ENCODE peak calls at places on chromosomes 7 and 10, in four cellular contexts. M is K562, D is HCT116, Q is GM12878. Z is an unnamed sample.

GRCh38 chr7:38855867-38856266 is 53.1 kb downstream of the VPS41 start:
- DNase-seq in M (no peak), D (no peak), Q (no peak), Z (no peak)

GRCh38 chr7:146496657-146497056 is 380.1 kb downstream of the CNTNAP2 start:
- DNase-seq in M (no peak), D (no peak), Q (no peak), Z (no peak)

GRCh38 chr7:97013025-97013424 is 7.7 kb downstream of the DLX6 start:
- DNase-seq in M (no peak), D (no peak), Q (no peak), Z (no peak)

GRCh38 chr7:149878523-149878921 is 4.8 kb downstream of the ATP6V0E2 start:
- DNase-seq in M (no peak), D (no peak), Q (no peak), Z (no peak)

GRCh38 chr10:126059101-126059826 is 162.9 kb downstream of the FANK1 start:
- DNase-seq in M (no peak), D (no peak), Q (no peak), Z (no peak)

GRCh38 chr10:43041422-43042342 is 35.2 kb upstream of the RET start:
- DNase-seq in M (no peak), D (no peak), Q (no peak), Z (no peak)

GRCh38 chr7:142331941-142332340 is 74.1 kb upstream of the PRSS58 start:
- DNase-seq in M (no peak), D (no peak), Q (no peak), Z (no peak)

GRCh38 chr7:142696456-142697179 is 52.7 kb upstream of the PRSS1 start:
- DNase-seq in M (no peak), D (no peak), Q (no peak), Z (no peak)

GRCh38 chr10:99457808-99458207 is 27.4 kb upstream of the GOT1 start:
- DNase-seq in M (no peak), D (no peak), Q (no peak), Z (no peak)

GRCh38 chr7:118041336-118041878 is 142.6 kb upstream of the LSM8 start:
- DNase-seq in M (no peak), D (no peak), Q (no peak), Z (peak; percentile 24)

GRCh38 chr10:60389413-60390009 is at the start of gene ANK3:
- DNase-seq in M (no peak), D (no peak), Q (no peak), Z (no peak)

GRCh38 chr10:7354330-7355047 is 56.3 kb downstream of the SFMBT2 start:
- DNase-seq in M (peak; percentile 17), D (no peak), Q (no peak), Z (peak; percentile 21)

GRCh38 chr7:66903360-66904062 is 17.5 kb upstream of the TMEM248 start:
- DNase-seq in M (no peak), D (no peak), Q (no peak), Z (no peak)

GRCh38 chr7:5528071-5528814 is 104.6 kb upstream of the TNRC18 start:
- DNase-seq in M (no peak), D (no peak), Q (no peak), Z (no peak)

GRCh38 chr7:158237672-158238335 is 349.8 kb downstream of the PTPRN2 start:
- DNase-seq in M (peak; percentile 54), D (no peak), Q (no peak), Z (no peak)

GRCh38 chr10:124742418-124743187 is 1.6 kb downstream of the FAM53B start:
- DNase-seq in M (peak; percentile 39), D (no peak), Q (no peak), Z (no peak)

GRCh38 chr10:34333513-34333912 is 481.6 kb downstream of the PARD3 start:
- DNase-seq in M (no peak), D (no peak), Q (no peak), Z (no peak)

GRCh38 chr10:80382989-80383388 is 25.4 kb upstream of the PRXL2A start:
- DNase-seq in M (peak; percentile 57), D (peak; percentile 49), Q (peak; percentile 19), Z (peak; percentile 70)

GRCh38 chr10:4902571-4903011 is 60.6 kb upstream of the AKR1C1 start:
- DNase-seq in M (no peak), D (no peak), Q (no peak), Z (no peak)

GRCh38 chr10:5434017-5434753 is 21.8 kb downstream of the NET1 start:
- DNase-seq in M (peak; percentile 37), D (peak; percentile 37), Q (no peak), Z (no peak)

GRCh38 chr7:30140456-30140855 is 5.7 kb downstream of the MTURN start:
- DNase-seq in M (no peak), D (no peak), Q (no peak), Z (no peak)

GRCh38 chr7:4706384-4707032 is 24.4 kb downstream of the FOXK1 start:
- DNase-seq in M (no peak), D (no peak), Q (no peak), Z (no peak)

GRCh38 chr7:142240546-142240945 is 17.3 kb downstream of the PRSS58 start:
- DNase-seq in M (no peak), D (no peak), Q (no peak), Z (no peak)

GRCh38 chr7:46932656-46933424 is 649.1 kb downstream of the TNS3 start:
- DNase-seq in M (no peak), D (no peak), Q (no peak), Z (peak; percentile 51)

GRCh38 chr7:142108728-142109505 is 2.6 kb upstream of the MGAM2 start:
- DNase-seq in M (no peak), D (no peak), Q (no peak), Z (no peak)

GRCh38 chr7:87395442-87396020 is 50.1 kb downstream of the CROT start:
- DNase-seq in M (no peak), D (no peak), Q (no peak), Z (no peak)

GRCh38 chr7:87391020-87391701 is 45.7 kb downstream of the CROT start:
- DNase-seq in M (peak; percentile 51), D (no peak), Q (no peak), Z (no peak)
- TF ChIP-seq JUND in M (no peak), D (no peak), Q (no peak), Z (no peak)

DNA sequence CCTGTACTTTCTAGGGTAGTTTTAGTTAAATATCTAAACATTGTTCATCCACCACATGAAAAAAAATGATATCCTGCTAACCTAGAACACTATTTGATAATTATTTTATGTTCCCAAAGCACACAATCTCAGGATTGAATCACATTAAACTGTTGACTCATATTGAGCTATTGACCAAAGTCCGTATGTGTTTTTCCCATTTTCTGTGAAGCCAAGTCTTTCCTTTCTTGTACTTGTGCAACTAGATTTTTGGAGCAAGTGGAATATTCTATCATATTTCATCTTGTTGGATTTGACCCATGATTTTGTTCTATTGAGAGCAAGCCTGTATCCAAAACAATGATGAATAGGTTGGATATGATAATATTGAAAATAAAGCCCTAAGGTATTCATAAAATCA is 164.6 kb downstream of the SKAP2 start:
- DNase-seq in M (no peak), D (no peak), Q (no peak), Z (no peak)
- TF ChIP-seq JUND in M (no peak), D (no peak), Q (no peak), Z (no peak)

DNA sequence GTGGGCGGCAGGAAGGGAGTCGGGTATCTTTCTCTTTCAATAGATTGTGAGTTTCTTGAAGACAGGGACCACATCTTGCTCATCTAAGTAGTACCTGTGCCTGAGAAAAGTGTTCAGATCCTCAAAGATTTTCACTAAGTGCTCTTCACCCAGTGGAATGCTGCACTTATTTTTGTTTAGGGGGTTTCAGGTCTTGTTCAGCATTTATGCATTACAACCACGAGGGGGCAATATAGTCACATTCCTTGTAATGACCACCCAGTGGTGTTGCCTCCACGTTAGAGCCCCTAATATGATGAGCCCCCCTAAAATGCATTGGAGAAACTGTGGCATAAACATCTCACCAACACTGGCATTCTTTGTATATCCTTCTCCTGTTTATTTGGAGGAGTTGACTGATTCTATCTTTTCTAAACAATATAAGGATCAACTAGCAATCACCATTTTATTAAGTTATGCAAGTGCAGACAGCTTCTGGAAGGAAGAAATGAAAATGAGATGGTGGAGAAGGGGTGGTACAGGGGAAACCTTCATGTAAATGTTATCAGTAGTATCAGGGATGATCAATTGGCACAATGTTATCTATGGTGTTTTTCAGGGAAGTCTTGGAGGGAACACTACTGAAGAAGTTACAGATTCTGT is 3.1 kb upstream of the PAPSS2 start:
- DNase-seq in M (peak; percentile 56), D (no peak), Q (no peak), Z (peak; percentile 59)
- TF ChIP-seq JUND in M (no peak), D (no peak), Q (no peak), Z (no peak)

GRCh38 chr7:90227259-90227658 is 15.7 kb downstream of the STEAP2 start:
- DNase-seq in M (no peak), D (no peak), Q (no peak), Z (no peak)

GRCh38 chr7:90222811-90223725 is 11.5 kb downstream of the STEAP2 start:
- DNase-seq in M (no peak), D (no peak), Q (no peak), Z (no peak)

GRCh38 chr7:90225601-90226000 is 14.1 kb downstream of the STEAP2 start:
- DNase-seq in M (no peak), D (no peak), Q (no peak), Z (no peak)

GRCh38 chr7:90224204-90224603 is 12.7 kb downstream of the STEAP2 start:
- DNase-seq in M (no peak), D (no peak), Q (no peak), Z (no peak)

GRCh38 chr7:90225181-90225580 is 13.6 kb downstream of the STEAP2 start:
- DNase-seq in M (no peak), D (no peak), Q (no peak), Z (no peak)
- TF ChIP-seq JUND in M (no peak), D (no peak), Q (no peak), Z (no peak)

DNA sequence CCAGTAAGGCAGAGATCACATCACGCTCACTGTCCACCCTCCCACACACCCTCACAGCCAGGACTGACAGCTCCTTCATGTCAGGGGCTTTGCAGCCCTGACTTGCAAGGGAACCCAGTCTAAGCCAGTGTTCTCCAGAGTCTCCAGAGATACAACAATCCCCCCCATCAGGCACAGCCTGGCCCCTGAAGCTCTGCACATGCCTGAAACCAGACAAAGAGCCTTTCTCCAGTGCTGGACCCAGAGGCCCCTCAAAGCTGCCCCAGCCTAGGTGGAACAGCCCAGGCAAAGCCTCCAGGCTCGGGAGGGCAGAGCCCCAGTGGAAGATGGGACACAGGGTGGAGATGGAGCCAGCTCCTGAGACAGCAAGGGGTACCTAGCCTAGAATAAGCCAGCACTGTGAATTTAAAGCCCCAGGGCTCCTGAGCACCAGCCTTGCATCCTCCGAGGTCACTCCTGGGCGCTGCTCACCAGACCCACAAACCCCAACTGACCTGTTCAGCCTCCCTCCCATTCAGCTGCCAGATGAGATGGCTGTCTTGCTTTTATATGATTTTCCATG is 50.2 kb downstream of the GRID1 start:
- DNase-seq in M (no peak), D (no peak), Q (no peak), Z (no peak)
- TF ChIP-seq JUND in M (no peak), D (no peak), Q (no peak), Z (no peak)

GRCh38 chr7:131525820-131526219 is 30.6 kb downstream of the PODXL start:
- DNase-seq in M (no peak), D (no peak), Q (no peak), Z (peak; percentile 52)
- TF ChIP-seq JUND in M (no peak), D (no peak), Q (no peak), Z (no peak)

Z was measured in T47D.